ENCODE peak calls at places on chromosome 6, in seven cellular contexts. One of them, this sample, is unnamed.

GRCh38 chr6:113402541-113402940 is 454.6 kb upstream of the MARCKS start:
- DNase-seq in astrocyte of the spinal cord: no peak
- DNase-seq in IMR-90: no peak
- DNase-seq in H54: no peak
- DNase-seq in GM04503: no peak
- DNase-seq in LoVo: no peak
- DNase-seq in non-pigmented ciliary epithelial cell: no peak
- DNase-seq in this sample: no peak

GRCh38 chr6:105692630-105693212 is 289.8 kb upstream of the PREP start:
- DNase-seq in IMR-90: no peak
- DNase-seq in astrocyte of the spinal cord: no peak
- DNase-seq in non-pigmented ciliary epithelial cell: no peak
- DNase-seq in H54: no peak
- DNase-seq in GM04503: no peak
- DNase-seq in LoVo: no peak
- DNase-seq in this sample: no peak

GRCh38 chr6:150142304-150142656 is 564 bp upstream of the PPP1R14C start:
- DNase-seq in GM04503: peak
- DNase-seq in LoVo: no peak
- DNase-seq in astrocyte of the spinal cord: no peak
- DNase-seq in H54: peak
- DNase-seq in non-pigmented ciliary epithelial cell: no peak
- DNase-seq in IMR-90: no peak
- DNase-seq in this sample: no peak

GRCh38 chr6:155418017-155418749 is 37.5 kb downstream of the NOX3 start:
- DNase-seq in IMR-90: peak
- DNase-seq in LoVo: no peak
- DNase-seq in non-pigmented ciliary epithelial cell: no peak
- DNase-seq in GM04503: no peak
- DNase-seq in H54: peak
- DNase-seq in astrocyte of the spinal cord: peak
- DNase-seq in this sample: no peak

GRCh38 chr6:52503853-52504777 is 72.7 kb downstream of the TRAM2 start:
- DNase-seq in IMR-90: peak
- DNase-seq in GM04503: peak
- DNase-seq in LoVo: peak
- DNase-seq in H54: peak
- DNase-seq in non-pigmented ciliary epithelial cell: no peak
- DNase-seq in astrocyte of the spinal cord: peak
- DNase-seq in this sample: peak

GRCh38 chr6:130670142-130670541 is 157.1 kb upstream of the SMLR1 start:
- DNase-seq in LoVo: no peak
- DNase-seq in IMR-90: no peak
- DNase-seq in non-pigmented ciliary epithelial cell: no peak
- DNase-seq in astrocyte of the spinal cord: no peak
- DNase-seq in H54: no peak
- DNase-seq in GM04503: no peak
- DNase-seq in this sample: peak

GRCh38 chr6:51648236-51648635 is 439.2 kb downstream of the PKHD1 start:
- DNase-seq in astrocyte of the spinal cord: no peak
- DNase-seq in IMR-90: no peak
- DNase-seq in non-pigmented ciliary epithelial cell: no peak
- DNase-seq in H54: no peak
- DNase-seq in GM04503: no peak
- DNase-seq in LoVo: no peak
- DNase-seq in this sample: no peak

GRCh38 chr6:79461205-79461604 is 76.0 kb downstream of the LCA5 start:
- DNase-seq in H54: no peak
- DNase-seq in GM04503: no peak
- DNase-seq in LoVo: peak
- DNase-seq in non-pigmented ciliary epithelial cell: no peak
- DNase-seq in astrocyte of the spinal cord: no peak
- DNase-seq in IMR-90: no peak
- DNase-seq in this sample: no peak

GRCh38 chr6:16514249-16514648 is 247.0 kb downstream of the ATXN1 start:
- DNase-seq in LoVo: no peak
- DNase-seq in astrocyte of the spinal cord: peak
- DNase-seq in GM04503: no peak
- DNase-seq in non-pigmented ciliary epithelial cell: peak
- DNase-seq in H54: peak
- DNase-seq in IMR-90: peak
- DNase-seq in this sample: peak

GRCh38 chr6:158706369-158706982 is 56.6 kb downstream of the SYTL3 start:
- DNase-seq in LoVo: peak
- DNase-seq in IMR-90: peak
- DNase-seq in astrocyte of the spinal cord: peak
- DNase-seq in H54: no peak
- DNase-seq in non-pigmented ciliary epithelial cell: no peak
- DNase-seq in GM04503: no peak
- DNase-seq in this sample: peak

GRCh38 chr6:33144373-33144772 is 47.9 kb downstream of the COL11A2 start:
- DNase-seq in LoVo: no peak
- DNase-seq in astrocyte of the spinal cord: no peak
- DNase-seq in non-pigmented ciliary epithelial cell: no peak
- DNase-seq in IMR-90: no peak
- DNase-seq in GM04503: no peak
- DNase-seq in H54: no peak
- DNase-seq in this sample: no peak

GRCh38 chr6:10659697-10660348 is 34.6 kb downstream of the C6orf52 start:
- DNase-seq in non-pigmented ciliary epithelial cell: no peak
- DNase-seq in astrocyte of the spinal cord: no peak
- DNase-seq in IMR-90: no peak
- DNase-seq in GM04503: no peak
- DNase-seq in H54: no peak
- DNase-seq in LoVo: no peak
- DNase-seq in this sample: peak